ENCODE peak calls at places on chromosomes 5 and 9, in six cellular contexts. T is right lobe of liver, Y is mucosa of descending colon, Z is heart right ventricle, Q is GM23338, X is BE2C. F is an unnamed sample.

GRCh38 chr9:98132806-98133631 is 14.0 kb upstream of the TRIM14 start:
- DNase-seq in T (no peak), Y (no peak), Z (no peak), Q (no peak), X (no peak), F (peak; percentile 45)

GRCh38 chr5:35369965-35370790 is 139.9 kb upstream of the PRLR start:
- DNase-seq in T (no peak), Y (no peak), Z (no peak), Q (peak; percentile 88), X (no peak), F (no peak)

GRCh38 chr5:38847549-38848341 is 1.9 kb downstream of the OSMR start:
- DNase-seq in T (no peak), Y (no peak), Z (no peak), Q (peak; percentile 15), X (no peak), F (no peak)

GRCh38 chr9:135702002-135702721 is at the start of gene KCNT1:
- DNase-seq in T (no peak), Y (peak; percentile 62), Z (peak; percentile 16), Q (peak; percentile 71), X (peak; percentile 75), F (no peak)

GRCh38 chr9:121299467-121300282 is 31.7 kb downstream of the GSN start:
- DNase-seq in T (no peak), Y (peak; percentile 61), Z (peak; percentile 89), Q (peak; percentile 47), X (no peak), F (peak; percentile 29)

GRCh38 chr5:40399349-40399748 is 280.4 kb upstream of the PTGER4 start:
- DNase-seq in T (no peak), Y (no peak), Z (no peak), Q (no peak), X (no peak), F (no peak)

GRCh38 chr9:32644698-32645097 is 9.2 kb upstream of the TAF1L start:
- DNase-seq in T (no peak), Y (no peak), Z (no peak), Q (no peak), X (no peak), F (no peak)

GRCh38 chr5:140114341-140115185 is 654 bp downstream of the PURA start:
- DNase-seq in T (peak; percentile 84), Y (peak; percentile 68), Z (peak; percentile 46), Q (peak; percentile 69), X (peak; percentile 73), F (peak; percentile 81)

GRCh38 chr5:165775094-165775493 is 2269.7 kb downstream of the MAT2B start:
- DNase-seq in T (no peak), Y (no peak), Z (no peak), Q (no peak), X (no peak), F (no peak)

GRCh38 chr9:111566234-111566633 is 33.2 kb downstream of the PTGR1 start:
- DNase-seq in T (peak; percentile 69), Y (no peak), Z (peak; percentile 20), Q (no peak), X (no peak), F (no peak)

GRCh38 chr5:27328480-27328879 is 290.1 kb upstream of the CDH9 start:
- DNase-seq in T (no peak), Y (no peak), Z (no peak), Q (no peak), X (no peak), F (no peak)

GRCh38 chr9:107368696-107369095 is 85.6 kb downstream of the RAD23B start:
- DNase-seq in T (peak; percentile 77), Y (peak; percentile 13), Z (no peak), Q (no peak), X (no peak), F (no peak)

GRCh38 chr5:145347026-145347616 is 488.0 kb downstream of the PRELID2 start:
- DNase-seq in T (no peak), Y (peak; percentile 15), Z (no peak), Q (peak; percentile 36), X (no peak), F (no peak)

GRCh38 chr5:176469293-176469692 is 21.1 kb downstream of the FAF2 start:
- DNase-seq in T (no peak), Y (no peak), Z (no peak), Q (no peak), X (no peak), F (no peak)
- H3K36me3 ChIP-seq in T (no peaks in the 10 kb centered on the region), Y (no peaks in the 10 kb centered on the region), Z (no peaks in the 10 kb centered on the region), Q (no peaks in the 10 kb centered on the region), X (peaks cover 25% of the 10 kb centered on the region), F (no peaks in the 10 kb centered on the region)

GRCh38 chr5:54969856-54970828 is 15.3 kb downstream of the ESM1 start:
- DNase-seq in T (no peak), Y (no peak), Z (peak; percentile 22), Q (no peak), X (no peak), F (no peak)

GRCh38 chr5:54975701-54976100 is 9.7 kb downstream of the ESM1 start:
- DNase-seq in T (no peak), Y (no peak), Z (no peak), Q (no peak), X (no peak), F (no peak)
- H3K4me1 ChIP-seq in T (no peaks in the 10 kb centered on the region), Y (no peaks in the 10 kb centered on the region), Z (peaks cover 6% of the 10 kb centered on the region), Q (no peaks in the 10 kb centered on the region), X (no peaks in the 10 kb centered on the region), F (no peaks in the 10 kb centered on the region)

GRCh38 chr9:114361542-114361941 is 26.2 kb downstream of the AKNA start:
- DNase-seq in T (no peak), Y (no peak), Z (no peak), Q (no peak), X (no peak), F (no peak)

GRCh38 chr9:114363424-114363823 is 24.4 kb downstream of the AKNA start:
- DNase-seq in T (no peak), Y (no peak), Z (no peak), Q (no peak), X (no peak), F (no peak)

GRCh38 chr9:114364123-114364522 is 23.7 kb downstream of the AKNA start:
- DNase-seq in T (no peak), Y (no peak), Z (no peak), Q (no peak), X (no peak), F (no peak)

GRCh38 chr9:114364528-114365041 is 23.2 kb downstream of the AKNA start:
- DNase-seq in T (no peak), Y (no peak), Z (no peak), Q (no peak), X (no peak), F (no peak)

GRCh38 chr9:114362394-114362793 is 25.4 kb downstream of the AKNA start:
- DNase-seq in T (no peak), Y (no peak), Z (no peak), Q (no peak), X (no peak), F (no peak)
- H3K36me3 ChIP-seq in T (peaks cover 60% of the 10 kb centered on the region), Y (peaks cover 37% of the 10 kb centered on the region), Z (no peaks in the 10 kb centered on the region), Q (peaks cover 22% of the 10 kb centered on the region), X (no peaks in the 10 kb centered on the region), F (no peaks in the 10 kb centered on the region)

DNA sequence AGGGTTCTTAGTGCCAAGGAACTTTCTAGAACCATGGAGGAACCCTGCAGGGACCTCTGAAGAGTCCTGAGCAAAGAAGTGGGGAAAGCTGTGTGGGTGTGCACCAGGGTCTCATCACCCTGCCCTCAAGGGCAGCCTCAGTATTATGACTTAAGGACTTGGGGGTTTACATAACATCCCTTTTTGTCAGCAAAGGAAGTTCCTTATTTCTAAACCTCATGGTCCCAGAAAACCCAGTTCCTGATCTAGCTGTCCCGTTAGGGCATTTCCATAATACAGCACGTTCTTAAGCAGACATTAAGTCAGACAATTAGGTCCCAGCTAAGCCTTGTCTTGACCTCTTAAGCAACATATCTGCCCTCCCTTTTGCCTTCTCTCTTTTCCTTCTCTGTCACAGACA is 57.3 kb downstream of the DAPK1 start:
- DNase-seq in T (no peak), Y (no peak), Z (no peak), Q (no peak), X (no peak), F (no peak)
- H3K4me1 ChIP-seq in T (no peaks in the 10 kb centered on the region), Y (no peaks in the 10 kb centered on the region), Z (peaks cover 4% of the 10 kb centered on the region), Q (peaks cover 3% of the 10 kb centered on the region), X (peaks cover 16% of the 10 kb centered on the region), F (no peaks in the 10 kb centered on the region)

GRCh38 chr9:126836216-126836615 is 24.2 kb upstream of the ZBTB34 start:
- DNase-seq in T (no peak), Y (no peak), Z (no peak), Q (no peak), X (no peak), F (no peak)
- H3K36me3 ChIP-seq in T (peaks cover 30% of the 10 kb centered on the region), Y (no peaks in the 10 kb centered on the region), Z (peaks cover 6% of the 10 kb centered on the region), Q (no peaks in the 10 kb centered on the region), X (peaks cover 20% of the 10 kb centered on the region), F (no peaks in the 10 kb centered on the region)

GRCh38 chr9:2615532-2615931 is 6.1 kb upstream of the VLDLR start:
- DNase-seq in T (no peak), Y (no peak), Z (no peak), Q (no peak), X (no peak), F (no peak)
- H3K4me1 ChIP-seq in T (no peaks in the 10 kb centered on the region), Y (no peaks in the 10 kb centered on the region), Z (peaks cover 20% of the 10 kb centered on the region), Q (peaks cover 41% of the 10 kb centered on the region), X (no peaks in the 10 kb centered on the region), F (no peaks in the 10 kb centered on the region)

GRCh38 chr9:96392263-96392662 is 8.8 kb upstream of the SLC35D2 start:
- DNase-seq in T (no peak), Y (no peak), Z (no peak), Q (no peak), X (no peak), F (no peak)
- H3K36me3 ChIP-seq in T (no peaks in the 10 kb centered on the region), Y (no peaks in the 10 kb centered on the region), Z (no peaks in the 10 kb centered on the region), Q (peaks cover 26% of the 10 kb centered on the region), X (peaks cover 74% of the 10 kb centered on the region), F (no peaks in the 10 kb centered on the region)

GRCh38 chr5:89596821-89597220 is 713.8 kb upstream of the MEF2C start:
- DNase-seq in T (no peak), Y (no peak), Z (no peak), Q (no peak), X (no peak), F (no peak)
- H3K4me1 ChIP-seq in T (no peaks in the 10 kb centered on the region), Y (no peaks in the 10 kb centered on the region), Z (no peaks in the 10 kb centered on the region), Q (no peaks in the 10 kb centered on the region), X (no peaks in the 10 kb centered on the region), F (no peaks in the 10 kb centered on the region)

GRCh38 chr9:36759141-36759540 is 186.4 kb downstream of the MELK start:
- DNase-seq in T (no peak), Y (no peak), Z (no peak), Q (no peak), X (peak; percentile 22), F (no peak)
- H3K36me3 ChIP-seq in T (no peaks in the 10 kb centered on the region), Y (no peaks in the 10 kb centered on the region), Z (no peaks in the 10 kb centered on the region), Q (no peaks in the 10 kb centered on the region), X (no peaks in the 10 kb centered on the region), F (no peaks in the 10 kb centered on the region)

DNA sequence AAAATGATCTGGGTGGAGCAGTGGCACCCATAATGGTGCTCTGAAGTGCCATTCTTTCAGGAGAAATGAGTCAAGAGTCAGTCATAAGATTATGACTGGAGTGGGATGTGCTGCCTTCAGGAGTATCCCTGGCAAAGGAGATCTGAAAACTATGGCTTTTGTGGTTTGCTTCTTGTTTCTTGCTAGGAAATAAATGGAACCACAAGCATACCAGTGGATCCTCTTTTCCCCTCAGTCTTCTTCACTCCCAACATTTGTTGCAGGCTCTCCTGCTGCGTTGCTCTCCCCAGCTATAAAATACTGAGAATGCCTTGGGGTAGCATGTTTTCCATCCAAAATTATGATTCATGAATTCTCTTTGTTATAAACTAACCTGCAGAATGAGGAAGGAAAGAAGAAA is 199.1 kb downstream of the NNT start:
- DNase-seq in T (no peak), Y (no peak), Z (no peak), Q (no peak), X (no peak), F (no peak)
- H3K4me1 ChIP-seq in T (no peaks in the 10 kb centered on the region), Y (no peaks in the 10 kb centered on the region), Z (no peaks in the 10 kb centered on the region), Q (no peaks in the 10 kb centered on the region), X (no peaks in the 10 kb centered on the region), F (no peaks in the 10 kb centered on the region)